ENCODE peak calls at places on chromosomes 2 and 18, in ten cellular contexts. U is EH, V is AG08395, M is A172, L is MV-4-11, P is MCF 10A, W is sciatic nerve, I is SHP77, B is Right ventricle myocardium superior, H is kidney glomerular epithelial cell. Z is an unnamed sample.

GRCh38 chr2:120761911-120762310 is 26.2 kb downstream of the GLI2 start:
- DNase-seq in U (no peak), V (no peak), M (no peak), L (no peak), P (no peak), W (peak; percentile 26), I (no peak), B (no peak), H (no peak), Z (no peak)

GRCh38 chr18:48452863-48453323 is 43.7 kb upstream of the ZBTB7C start:
- DNase-seq in U (peak; percentile 19), V (no peak), M (no peak), L (no peak), P (no peak), W (no peak), I (no peak), B (no peak), H (peak; percentile 23), Z (no peak)

GRCh38 chr2:241701155-241701404 is 759 bp upstream of the ING5 start:
- DNase-seq in U (no peak), V (no peak), M (no peak), L (peak; percentile 83), P (no peak), W (no peak), I (no peak), B (no peak), H (no peak), Z (no peak)

GRCh38 chr18:26575865-26576217 is 27.5 kb upstream of the KCTD1 start:
- DNase-seq in U (no peak), V (no peak), M (no peak), L (no peak), P (no peak), W (no peak), I (no peak), B (no peak), H (no peak), Z (no peak)

GRCh38 chr2:190216829-190217228 is 102.8 kb downstream of the HIBCH start:
- DNase-seq in U (peak; percentile 9), V (no peak), M (peak; percentile 22), L (peak; percentile 47), P (peak; percentile 20), W (no peak), I (peak; percentile 90), B (peak; percentile 55), H (no peak), Z (peak; percentile 12)

GRCh38 chr2:30911327-30911726 is 104.1 kb upstream of the CAPN13 start:
- DNase-seq in U (no peak), V (no peak), M (no peak), L (no peak), P (no peak), W (no peak), I (no peak), B (no peak), H (no peak), Z (no peak)

GRCh38 chr2:147659051-147659450 is 185.8 kb upstream of the ACVR2A start:
- DNase-seq in U (peak; percentile 66), V (no peak), M (no peak), L (no peak), P (no peak), W (no peak), I (no peak), B (no peak), H (no peak), Z (no peak)

GRCh38 chr2:203891474-203891873 is 23.9 kb downstream of the CTLA4 start:
- DNase-seq in U (peak; percentile 5), V (no peak), M (no peak), L (peak; percentile 89), P (peak; percentile 72), W (no peak), I (no peak), B (no peak), H (no peak), Z (no peak)

GRCh38 chr2:66495788-66496640 is 61.1 kb downstream of the MEIS1 start:
- DNase-seq in U (peak; percentile 89), V (peak; percentile 91), M (peak; percentile 85), L (peak; percentile 42), P (peak; percentile 95), W (no peak), I (no peak), B (peak; percentile 46), H (peak; percentile 87), Z (peak; percentile 6)

GRCh38 chr18:66119347-66119746 is 368.5 kb downstream of the CDH7 start:
- DNase-seq in U (no peak), V (no peak), M (no peak), L (no peak), P (no peak), W (no peak), I (no peak), B (no peak), H (no peak), Z (no peak)

GRCh38 chr2:44560352-44560751 is 198.6 kb downstream of the CAMKMT start:
- DNase-seq in U (no peak), V (no peak), M (no peak), L (no peak), P (peak; percentile 45), W (no peak), I (no peak), B (no peak), H (no peak), Z (peak; percentile 26)

GRCh38 chr2:99827296-99827999 is 314.9 kb downstream of the AFF3 start:
- DNase-seq in U (no peak), V (no peak), M (no peak), L (peak; percentile 98), P (no peak), W (no peak), I (no peak), B (no peak), H (no peak), Z (no peak)

GRCh38 chr2:158716091-158716815 is 78.9 kb upstream of the DAPL1 start:
- DNase-seq in U (peak; percentile 25), V (no peak), M (no peak), L (peak; percentile 13), P (no peak), W (peak; percentile 74), I (no peak), B (peak; percentile 71), H (peak; percentile 24), Z (no peak)

GRCh38 chr2:71599646-71600236 is 146.4 kb downstream of the DYSF start:
- DNase-seq in U (no peak), V (no peak), M (no peak), L (no peak), P (no peak), W (no peak), I (no peak), B (no peak), H (no peak), Z (no peak)

GRCh38 chr2:12764075-12764722 is 47.5 kb downstream of the TRIB2 start:
- DNase-seq in U (peak; percentile 84), V (peak; percentile 69), M (no peak), L (no peak), P (peak; percentile 41), W (no peak), I (no peak), B (no peak), H (no peak), Z (no peak)

GRCh38 chr2:196988599-196988998 is 62.1 kb upstream of the PGAP1 start:
- DNase-seq in U (no peak), V (no peak), M (peak; percentile 14), L (peak; percentile 10), P (no peak), W (no peak), I (no peak), B (no peak), H (no peak), Z (no peak)

GRCh38 chr2:160293401-160293911 is 93.4 kb upstream of the ITGB6 start:
- DNase-seq in U (peak; percentile 98), V (peak; percentile 80), M (peak; percentile 69), L (no peak), P (peak; percentile 81), W (no peak), I (no peak), B (no peak), H (peak; percentile 19), Z (no peak)

GRCh38 chr2:52368141-52368540 is 1336.2 kb upstream of the NRXN1 start:
- DNase-seq in U (no peak), V (no peak), M (no peak), L (no peak), P (no peak), W (no peak), I (no peak), B (no peak), H (no peak), Z (no peak)

GRCh38 chr18:3526421-3527354 is 76.7 kb downstream of the TGIF1 start:
- DNase-seq in U (peak; percentile 39), V (peak; percentile 20), M (peak; percentile 48), L (no peak), P (no peak), W (no peak), I (peak; percentile 89), B (no peak), H (peak; percentile 9), Z (no peak)

GRCh38 chr2:242052421-242052820 is 182.9 kb downstream of the RTP5 start:
- DNase-seq in U (no peak), V (no peak), M (no peak), L (no peak), P (no peak), W (peak; percentile 33), I (no peak), B (no peak), H (no peak), Z (no peak)

GRCh38 chr2:75592028-75592427 is 31.3 kb upstream of the EVA1A start:
- DNase-seq in U (peak; percentile 92), V (peak; percentile 55), M (peak; percentile 97), L (no peak), P (peak; percentile 90), W (no peak), I (peak; percentile 29), B (no peak), H (peak; percentile 82), Z (no peak)

GRCh38 chr18:35083174-35083712 is 42.0 kb downstream of the MAPRE2 start:
- DNase-seq in U (no peak), V (no peak), M (no peak), L (no peak), P (no peak), W (no peak), I (no peak), B (peak; percentile 42), H (no peak), Z (no peak)

GRCh38 chr2:179931502-179931901 is 70.1 kb upstream of the ZNF385B start:
- DNase-seq in U (no peak), V (no peak), M (no peak), L (no peak), P (no peak), W (no peak), I (no peak), B (no peak), H (no peak), Z (no peak)

GRCh38 chr18:77320960-77321559 is 71.4 kb downstream of the GALR1 start:
- DNase-seq in U (no peak), V (no peak), M (no peak), L (no peak), P (no peak), W (no peak), I (no peak), B (no peak), H (no peak), Z (no peak)

GRCh38 chr2:231632559-231633142 is 40.0 kb downstream of the TEX44 start:
- DNase-seq in U (peak; percentile 92), V (no peak), M (no peak), L (no peak), P (peak; percentile 59), W (no peak), I (no peak), B (no peak), H (no peak), Z (no peak)

GRCh38 chr2:1546901-1547300 is 133.6 kb downstream of the TPO start:
- DNase-seq in U (no peak), V (no peak), M (no peak), L (no peak), P (no peak), W (no peak), I (no peak), B (no peak), H (no peak), Z (no peak)

GRCh38 chr2:105873721-105874120 is 129.0 kb downstream of the NCK2 start:
- DNase-seq in U (peak; percentile 83), V (peak; percentile 67), M (peak; percentile 89), L (peak; percentile 45), P (peak; percentile 80), W (no peak), I (no peak), B (no peak), H (peak; percentile 29), Z (peak; percentile 65)

GRCh38 chr2:144389151-144389929 is 130.6 kb downstream of the ZEB2 start:
- DNase-seq in U (no peak), V (no peak), M (no peak), L (no peak), P (no peak), W (no peak), I (peak; percentile 3), B (no peak), H (no peak), Z (no peak)